ENCODE peak calls at places on chromosomes 12 and 14, in ten cellular contexts. Z, T, R, G, W, O, L, H, I and Y are unnamed samples.
A peak's percentile ranks its signal among the peaks of the same experiment; 100 is the strongest.

GRCh38 chr12:29561736-29562135 is 64.2 kb upstream of the OVCH1 start:
- DNase-seq in Z (no peak), T (no peak), R (no peak), G (no peak), W (no peak), O (no peak), L (no peak), H (no peak), I (no peak), Y (no peak)

GRCh38 chr12:108414021-108414420 is 74.9 kb upstream of the CMKLR1 start:
- DNase-seq in Z (no peak), T (no peak), R (no peak), G (no peak), W (no peak), O (no peak), L (no peak), H (no peak), I (no peak), Y (no peak)

GRCh38 chr14:68140111-68140741 is 320.6 kb downstream of the RAD51B start:
- DNase-seq in Z (peak; percentile 69), T (peak; percentile 70), R (no peak), G (no peak), W (no peak), O (no peak), L (peak; percentile 85), H (no peak), I (peak; percentile 92), Y (no peak)

GRCh38 chr14:100709252-100709955 is 17.3 kb upstream of the DLK1 start:
- DNase-seq in Z (no peak), T (peak; percentile 26), R (no peak), G (no peak), W (peak; percentile 67), O (no peak), L (no peak), H (no peak), I (peak; percentile 38), Y (peak; percentile 2)

GRCh38 chr12:86777335-86777734 is 521.1 kb upstream of the MGAT4C start:
- DNase-seq in Z (no peak), T (no peak), R (no peak), G (no peak), W (no peak), O (no peak), L (no peak), H (no peak), I (no peak), Y (no peak)

GRCh38 chr14:95862243-95862642 is 14.4 kb upstream of the TUNAR start:
- DNase-seq in Z (no peak), T (no peak), R (no peak), G (no peak), W (no peak), O (no peak), L (no peak), H (no peak), I (no peak), Y (no peak)

GRCh38 chr12:68998036-68998435 is 65.1 kb upstream of the CPM start:
- DNase-seq in Z (no peak), T (no peak), R (no peak), G (no peak), W (no peak), O (no peak), L (no peak), H (no peak), I (no peak), Y (no peak)

GRCh38 chr14:67228325-67228984 is 12.8 kb upstream of the PALS1 start:
- DNase-seq in Z (no peak), T (no peak), R (no peak), G (no peak), W (no peak), O (no peak), L (no peak), H (no peak), I (no peak), Y (no peak)

GRCh38 chr14:83395321-83395720 is 1861.7 kb upstream of the SEL1L start:
- DNase-seq in Z (no peak), T (no peak), R (no peak), G (no peak), W (no peak), O (no peak), L (no peak), H (no peak), I (no peak), Y (no peak)

GRCh38 chr14:72651081-72651480 is 242.8 kb downstream of the DPF3 start:
- DNase-seq in Z (no peak), T (no peak), R (no peak), G (no peak), W (no peak), O (no peak), L (no peak), H (no peak), I (peak; percentile 67), Y (no peak)

GRCh38 chr12:89059721-89060120 is 292.6 kb downstream of the DUSP6 start:
- DNase-seq in Z (no peak), T (no peak), R (no peak), G (no peak), W (no peak), O (no peak), L (no peak), H (no peak), I (no peak), Y (no peak)

GRCh38 chr12:90945070-90945649 is 9.8 kb downstream of the CCER1 start:
- DNase-seq in Z (peak; percentile 23), T (peak; percentile 27), R (peak; percentile 10), G (no peak), W (no peak), O (no peak), L (peak; percentile 48), H (no peak), I (peak; percentile 52), Y (no peak)

GRCh38 chr12:128961308-128961923 is 108.1 kb downstream of the GLT1D1 start:
- DNase-seq in Z (no peak), T (no peak), R (no peak), G (no peak), W (no peak), O (no peak), L (no peak), H (no peak), I (no peak), Y (no peak)

GRCh38 chr12:50985322-50985721 is 33.0 kb downstream of the HIGD1C start:
- DNase-seq in Z (no peak), T (no peak), R (no peak), G (no peak), W (no peak), O (no peak), L (peak; percentile 56), H (no peak), I (peak; percentile 96), Y (no peak)

GRCh38 chr12:81170072-81170471 is 92.2 kb downstream of the ACSS3 start:
- DNase-seq in Z (no peak), T (no peak), R (no peak), G (no peak), W (no peak), O (no peak), L (no peak), H (no peak), I (no peak), Y (no peak)

GRCh38 chr14:61526405-61527312 is 168.7 kb upstream of the HIF1A start:
- DNase-seq in Z (no peak), T (no peak), R (no peak), G (no peak), W (no peak), O (no peak), L (no peak), H (peak; percentile 46), I (peak; percentile 78), Y (no peak)

GRCh38 chr12:49086116-49086515 is 8.5 kb downstream of the DHH start:
- DNase-seq in Z (no peak), T (no peak), R (no peak), G (no peak), W (no peak), O (no peak), L (no peak), H (no peak), I (no peak), Y (no peak)

GRCh38 chr12:54222609-54223008 is 33.8 kb upstream of the SMUG1 start:
- DNase-seq in Z (no peak), T (peak; percentile 24), R (no peak), G (no peak), W (no peak), O (no peak), L (peak; percentile 89), H (no peak), I (no peak), Y (no peak)

GRCh38 chr14:61498811-61499210 is 177.4 kb downstream of the PRKCH start:
- DNase-seq in Z (no peak), T (no peak), R (no peak), G (no peak), W (no peak), O (no peak), L (no peak), H (no peak), I (peak; percentile 88), Y (no peak)

GRCh38 chr14:91417983-91418386 is 365 bp upstream of the CCDC88C start:
- DNase-seq in Z (peak; percentile 40), T (peak; percentile 41), R (peak; percentile 86), G (no peak), W (no peak), O (peak; percentile 81), L (no peak), H (peak; percentile 72), I (peak; percentile 64), Y (peak; percentile 59)

GRCh38 chr12:106019130-106019529 is 119.6 kb downstream of the NUAK1 start:
- DNase-seq in Z (no peak), T (no peak), R (no peak), G (no peak), W (no peak), O (no peak), L (no peak), H (no peak), I (no peak), Y (no peak)

GRCh38 chr12:10160659-10161386 is 11.1 kb downstream of the OLR1 start:
- DNase-seq in Z (no peak), T (no peak), R (no peak), G (no peak), W (no peak), O (no peak), L (no peak), H (no peak), I (no peak), Y (no peak)

GRCh38 chr12:122035292-122035691 is 13.6 kb downstream of the BCL7A start:
- DNase-seq in Z (no peak), T (no peak), R (no peak), G (no peak), W (no peak), O (no peak), L (no peak), H (no peak), I (no peak), Y (no peak)

GRCh38 chr12:5900533-5901255 is 44.4 kb downstream of the ANO2 start:
- DNase-seq in Z (no peak), T (no peak), R (no peak), G (no peak), W (no peak), O (no peak), L (no peak), H (no peak), I (no peak), Y (no peak)

GRCh38 chr12:116601524-116601923 is 42.3 kb downstream of the MAP1LC3B2 start:
- DNase-seq in Z (no peak), T (no peak), R (no peak), G (no peak), W (no peak), O (no peak), L (no peak), H (peak; percentile 18), I (peak; percentile 50), Y (no peak)

GRCh38 chr14:77316872-77317271 is 3.8 kb downstream of the POMT2 start:
- DNase-seq in Z (peak; percentile 37), T (no peak), R (no peak), G (no peak), W (peak; percentile 44), O (no peak), L (no peak), H (no peak), I (no peak), Y (no peak)

GRCh38 chr14:73168274-73168673 is 32.0 kb downstream of the PSEN1 start:
- DNase-seq in Z (no peak), T (no peak), R (no peak), G (no peak), W (no peak), O (no peak), L (no peak), H (no peak), I (no peak), Y (no peak)

GRCh38 chr14:100409016-100409385 is 85.9 kb downstream of the SLC25A47 start:
- DNase-seq in Z (no peak), T (no peak), R (no peak), G (no peak), W (no peak), O (no peak), L (no peak), H (no peak), I (no peak), Y (no peak)